ENCODE peak calls at places on chromosomes 16 and 17, in ten cellular contexts. O is lung; X is WTC11; L is activated CD8-positive, alpha-beta T cell treated with anti-CD3 and anti-CD28 coated beads for 36 hours; W is upper lobe of left lung; Z is Calu3; N is neural progenitor cell; T is fibroblast of the aortic adventitia; F is heart left ventricle; D is endothelial cell. R is an unnamed sample.

GRCh38 chr17:80596760-80597608 is 52.3 kb downstream of the RPTOR start:
- DNase-seq in N (no peak), Z (no peak), W (no peak), X (no peak), F (no peak), L (peak; percentile 41), D (no peak), T (no peak), O (no peak), R (no peak)

GRCh38 chr16:86363057-86363490 is 147.3 kb upstream of the FOXF1 start:
- DNase-seq in O (no peak), D (no peak), L (no peak), W (no peak), F (no peak), X (no peak), Z (no peak), T (peak; percentile 96), N (no peak), R (no peak)

GRCh38 chr17:6269474-6269873 is 165.4 kb downstream of the AIPL1 start:
- DNase-seq in F (peak; percentile 42), L (peak; percentile 51), W (no peak), Z (peak; percentile 51), X (peak; percentile 74), D (peak; percentile 76), O (no peak), N (peak; percentile 87), T (peak; percentile 16), R (peak; percentile 51)

GRCh38 chr16:2147378-2147777 is 1.0 kb upstream of the RAB26 start:
- DNase-seq in O (no peak), X (no peak), T (no peak), F (no peak), L (no peak), Z (no peak), D (no peak), N (no peak), W (no peak), R (no peak)

GRCh38 chr16:56362706-56363105 is 62.6 kb downstream of the AMFR start:
- DNase-seq in N (no peak), W (no peak), Z (no peak), T (no peak), O (no peak), F (no peak), L (no peak), X (no peak), D (no peak), R (no peak)

GRCh38 chr17:14630025-14630424 is 329.1 kb downstream of the HS3ST3B1 start:
- DNase-seq in N (no peak), O (no peak), F (no peak), L (no peak), Z (no peak), W (peak; percentile 27), D (no peak), X (no peak), T (no peak), R (no peak)

GRCh38 chr16:12553191-12553590 is 250.5 kb downstream of the CPPED1 start:
- DNase-seq in Z (no peak), O (no peak), T (no peak), N (no peak), L (no peak), D (no peak), F (no peak), W (no peak), X (no peak), R (no peak)

GRCh38 chr17:73255671-73256181 is 6.0 kb downstream of the CPSF4L start:
- DNase-seq in X (peak; percentile 87), T (peak; percentile 50), D (peak; percentile 66), N (peak; percentile 78), Z (peak; percentile 56), W (peak; percentile 52), F (no peak), L (peak; percentile 73), O (no peak), R (peak; percentile 79)

GRCh38 chr16:89049484-89050118 is 44.1 kb upstream of the ACSF3 start:
- DNase-seq in F (peak; percentile 11), Z (no peak), D (no peak), W (no peak), L (no peak), O (no peak), T (no peak), X (no peak), N (no peak), R (no peak)

GRCh38 chr16:31529398-31530312 is 2.0 kb downstream of the AHSP start:
- DNase-seq in F (no peak), W (no peak), D (no peak), L (peak; percentile 7), N (peak; percentile 49), Z (no peak), O (no peak), T (no peak), X (peak; percentile 33), R (no peak)

GRCh38 chr16:81873843-81874752 is 95.0 kb downstream of the PLCG2 start:
- DNase-seq in T (peak; percentile 40), W (peak; percentile 65), L (peak; percentile 85), D (peak; percentile 70), X (peak; percentile 77), Z (peak; percentile 83), F (peak; percentile 48), N (peak; percentile 75), O (peak; percentile 59), R (peak; percentile 61)

GRCh38 chr17:75289832-75290337 is 652 bp upstream of the SLC25A19 start:
- DNase-seq in N (no peak), X (no peak), O (no peak), Z (peak; percentile 31), D (no peak), L (peak; percentile 91), W (peak; percentile 80), T (peak; percentile 63), F (peak; percentile 68), R (no peak)

GRCh38 chr16:84198401-84198800 is 7.4 kb downstream of the ADAD2 start:
- DNase-seq in X (no peak), F (no peak), O (no peak), W (no peak), N (no peak), Z (no peak), D (no peak), T (peak; percentile 72), L (no peak), R (no peak)

GRCh38 chr16:63684702-63685101 is 1437.2 kb downstream of the CDH11 start:
- DNase-seq in F (no peak), W (no peak), X (peak; percentile 16), N (peak; percentile 28), L (no peak), O (no peak), D (no peak), Z (no peak), T (no peak), R (no peak)
- TF ChIP-seq CTCF in F (no peak), W (no peak), X (no peak), N (no peak), L (no peak), O (no peak), D (no peak), Z (no peak), T (no peak), R (no peak)

GRCh38 chr17:33562792-33563191 is 269.7 kb upstream of the ASIC2 start:
- DNase-seq in Z (no peak), F (no peak), W (no peak), X (peak; percentile 14), T (no peak), D (no peak), L (no peak), N (peak; percentile 26), O (no peak), R (no peak)
- TF ChIP-seq CTCF in Z (no peak), F (no peak), W (no peak), X (no peak), T (no peak), D (no peak), L (no peak), N (peak; percentile 29), O (no peak), R (no peak)

DNA sequence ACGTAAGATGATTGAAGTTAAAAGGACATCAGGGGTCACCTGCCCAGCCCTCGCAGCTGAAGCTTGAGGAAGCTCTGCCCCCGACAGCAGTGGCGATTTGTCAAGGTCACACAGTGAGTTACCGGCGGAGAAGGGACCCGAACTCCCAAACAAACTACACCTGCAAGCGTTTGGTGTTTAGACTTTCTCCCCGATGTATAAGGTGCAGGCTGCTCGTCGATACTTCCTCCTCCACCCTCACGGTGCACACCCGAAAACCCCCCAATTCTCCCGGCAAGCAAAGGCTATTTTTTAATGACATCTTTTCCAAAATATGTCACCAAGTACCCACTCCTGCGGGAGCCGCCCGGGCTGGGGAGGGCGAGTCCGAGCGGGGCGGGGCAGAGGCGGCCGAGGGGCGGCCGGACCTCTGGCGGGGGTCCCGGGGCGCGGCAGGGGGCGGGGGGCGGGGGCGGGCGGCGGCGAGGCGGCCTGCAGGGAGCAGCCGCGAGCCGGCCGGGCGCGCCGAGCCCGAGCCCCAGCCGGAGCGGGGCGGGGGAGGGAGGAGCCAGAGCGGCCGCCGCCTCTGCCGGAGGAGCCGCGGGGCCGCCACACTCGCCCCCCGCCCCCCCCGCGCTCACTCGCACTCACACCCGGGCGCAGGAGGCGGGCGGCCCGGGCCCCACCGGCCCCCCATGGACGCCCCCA is at the start of gene THRA:
- DNase-seq in X (peak; percentile 53), L (peak; percentile 70), W (peak; percentile 83), O (peak; percentile 56), F (peak; percentile 88), T (no peak), D (peak; percentile 66), Z (peak; percentile 100), N (peak; percentile 90), R (peak; percentile 65)
- TF ChIP-seq CTCF in X (no peak), L (no peak), W (peak; percentile 28), O (no peak), F (no peak), T (peak; percentile 0), D (no peak), Z (no peak), N (no peak), R (no peak)

GRCh38 chr17:82179946-82180475 is 32.6 kb downstream of the CCDC57 start:
- DNase-seq in F (no peak), L (no peak), T (no peak), X (no peak), W (no peak), O (no peak), D (no peak), Z (no peak), N (no peak), R (no peak)
- TF ChIP-seq CTCF in F (no peak), L (no peak), T (no peak), X (no peak), W (no peak), O (no peak), D (no peak), Z (no peak), N (no peak), R (no peak)

DNA sequence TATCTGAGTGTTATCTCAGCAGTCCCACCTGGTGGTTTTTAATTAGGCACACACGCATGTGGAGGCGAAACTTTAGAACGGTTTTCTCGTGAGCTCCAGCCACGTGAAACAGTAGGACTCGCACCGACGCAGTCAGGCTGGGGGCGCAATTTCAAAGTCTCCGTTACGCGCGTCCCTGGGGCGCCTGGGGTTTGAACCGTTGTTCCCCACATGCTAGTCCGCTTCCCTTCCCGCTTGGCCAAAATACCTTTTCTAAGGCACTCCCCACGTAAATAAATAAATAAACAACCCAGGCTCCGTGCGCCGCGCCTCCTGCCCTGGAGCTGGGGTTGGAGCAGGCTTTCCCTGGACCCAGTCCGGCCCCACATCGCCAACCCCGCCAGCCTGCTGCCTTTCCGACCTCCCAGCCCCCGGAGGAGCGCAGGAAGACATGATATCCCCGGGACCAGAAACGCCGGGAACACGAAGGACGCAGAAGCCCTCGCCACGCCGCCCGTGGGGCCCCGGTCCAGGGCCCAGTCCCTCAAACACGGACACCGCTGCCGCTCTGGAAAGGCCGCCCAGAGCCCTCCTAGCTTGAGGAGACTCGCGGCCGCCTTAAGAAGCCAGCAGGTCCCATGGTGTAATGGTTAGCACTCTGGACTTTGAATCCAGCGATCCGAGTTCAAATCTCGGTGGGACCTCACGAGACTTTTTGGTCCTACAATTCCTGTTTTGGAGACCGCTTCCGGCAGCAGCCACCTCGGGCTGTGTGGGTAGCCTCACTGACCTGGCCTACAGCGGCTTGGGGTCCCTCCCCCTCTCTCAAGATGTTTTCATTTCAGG is 18.2 kb downstream of the GNGT2 start:
- DNase-seq in T (peak; percentile 84), L (peak; percentile 92), N (peak; percentile 88), O (peak; percentile 91), X (peak; percentile 91), Z (peak; percentile 96), W (peak; percentile 94), D (peak; percentile 96), F (peak; percentile 89), R (peak; percentile 82)
- TF ChIP-seq CTCF in T (peak; percentile 25), L (peak; percentile 24), N (peak; percentile 42), O (peak; percentile 22), X (no peak), Z (peak; percentile 31), W (no peak), D (no peak), F (peak; percentile 46), R (no peak)